ENCODE peak calls at places on chromosomes 3 and 15, in four cellular contexts. L is GM12892, O is HepG2, I is H1. J is an unnamed sample.

GRCh38 chr3:78878011-78878410 is 889.8 kb downstream of the ROBO1 start:
- DNase-seq in I (no peak), O (no peak), L (no peak), J (no peak)

GRCh38 chr15:90132437-90132836 is 30.2 kb upstream of the IDH2 start:
- DNase-seq in I (no peak), L (no peak), O (no peak), J (no peak)

GRCh38 chr3:48493203-48493501 is 10.8 kb downstream of the SHISA5 start:
- DNase-seq in L (no peak), I (no peak), O (no peak), J (no peak)

GRCh38 chr3:111989061-111989678 is 9.6 kb upstream of the TAGLN3 start:
- DNase-seq in L (no peak), I (no peak), O (peak; percentile 53), J (no peak)

GRCh38 chr3:47433796-47434195 is 41.9 kb downstream of the SCAP start:
- DNase-seq in I (no peak), L (no peak), O (no peak), J (no peak)

GRCh38 chr3:189845069-189845468 is 213.9 kb downstream of the TP63 start:
- DNase-seq in L (no peak), O (no peak), I (no peak), J (no peak)

GRCh38 chr3:187208159-187208558 is 10.9 kb downstream of the RTP1 start:
- DNase-seq in L (no peak), I (no peak), O (no peak), J (no peak)

GRCh38 chr3:30488070-30488756 is 118.2 kb upstream of the TGFBR2 start:
- DNase-seq in L (no peak), O (no peak), I (no peak), J (no peak)

GRCh38 chr3:146117406-146118285 is 43.3 kb downstream of the PLOD2 start:
- DNase-seq in L (no peak), O (no peak), I (no peak), J (no peak)

GRCh38 chr15:86735244-86736040 is 655.8 kb downstream of the AGBL1 start:
- DNase-seq in I (no peak), O (no peak), L (no peak), J (no peak)

GRCh38 chr3:57961177-57961827 is 46.9 kb upstream of the FLNB start:
- DNase-seq in I (no peak), L (no peak), O (peak; percentile 94), J (no peak)

GRCh38 chr3:56119575-56120349 is 348.5 kb downstream of the ERC2 start:
- DNase-seq in I (no peak), L (no peak), O (no peak), J (no peak)

GRCh38 chr3:172506094-172506493 is 17.1 kb downstream of the TNFSF10 start:
- DNase-seq in I (no peak), L (no peak), O (no peak), J (no peak)

GRCh38 chr3:119518026-119518425 is 19.7 kb downstream of the TIMMDC1 start:
- DNase-seq in O (no peak), I (no peak), L (no peak), J (no peak)

GRCh38 chr3:15120986-15121385 is 22.0 kb upstream of the RBSN start:
- DNase-seq in I (no peak), O (no peak), L (no peak), J (no peak)

GRCh38 chr15:64883097-64883581 is 28.6 kb upstream of the ANKDD1A start:
- DNase-seq in I (no peak), L (peak; percentile 45), O (no peak), J (peak; percentile 44)

GRCh38 chr3:33077976-33078375 is 19.0 kb downstream of the GLB1 start:
- DNase-seq in I (no peak), L (no peak), O (no peak), J (no peak)

GRCh38 chr3:27317096-27317495 is 52.1 kb downstream of the NEK10 start:
- DNase-seq in I (no peak), O (peak; percentile 87), L (no peak), J (no peak)

GRCh38 chr15:69825941-69826817 is 271.5 kb downstream of the TLE3 start:
- DNase-seq in L (no peak), I (no peak), O (no peak), J (no peak)

GRCh38 chr3:23601020-23601822 is 204.5 kb upstream of the UBE2E1 start:
- DNase-seq in O (no peak), L (no peak), I (no peak), J (no peak)

GRCh38 chr3:128343287-128344045 is 123.2 kb downstream of the DNAJB8 start:
- DNase-seq in O (peak; percentile 90), L (no peak), I (no peak), J (no peak)

GRCh38 chr3:147881933-147882332 is 472.8 kb downstream of the ZIC1 start:
- DNase-seq in I (no peak), O (no peak), L (no peak), J (no peak)

DNA sequence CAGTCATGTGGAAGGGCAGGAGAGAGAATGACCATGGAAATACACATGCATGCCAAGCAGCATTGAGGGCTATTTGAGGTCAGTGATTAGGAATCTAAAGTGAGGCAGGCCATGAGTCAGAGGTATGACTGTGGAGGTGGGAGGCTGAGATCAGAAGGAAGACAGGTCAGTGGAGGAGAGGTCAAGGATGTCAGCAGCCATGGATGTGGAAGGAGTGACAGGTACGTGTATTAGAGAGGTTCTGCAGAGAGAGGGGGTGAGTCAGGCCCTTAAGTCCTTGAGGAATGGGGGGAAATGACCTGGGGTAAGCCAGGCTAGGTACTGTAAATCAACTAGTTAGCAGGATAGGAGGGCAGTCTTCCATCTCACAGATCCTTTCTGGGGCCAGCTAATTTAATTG is 166.6 kb downstream of the ANO10 start:
- DNase-seq in L (no peak), I (no peak), O (peak; percentile 52), J (no peak)
- TF ChIP-seq TAF1 in L (no peak), I (no peak), O (no peak), J (no peak)

DNA sequence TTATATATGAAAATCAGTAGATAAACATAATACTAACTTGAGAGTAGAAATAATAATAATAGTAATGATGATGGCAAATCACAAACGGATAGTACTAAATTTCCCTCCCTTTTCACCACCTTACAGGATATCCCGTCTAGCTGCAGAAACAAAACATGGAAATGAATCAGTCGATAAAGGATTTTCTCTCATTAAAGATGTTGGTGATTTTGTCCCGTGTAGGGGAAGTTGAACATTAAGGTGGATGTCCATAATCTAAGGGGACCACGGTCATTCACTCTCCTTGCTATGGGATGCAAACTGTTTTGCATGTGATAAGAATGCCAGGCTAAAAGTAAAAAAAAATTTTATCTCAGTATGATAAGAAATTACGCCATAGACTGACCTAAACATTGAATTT is 1027.7 kb upstream of the NR2F2 start:
- DNase-seq in O (no peak), I (no peak), L (no peak), J (no peak)
- TF ChIP-seq POLR2A in O (no peak), I (no peak), L (no peak), J (no peak)

DNA sequence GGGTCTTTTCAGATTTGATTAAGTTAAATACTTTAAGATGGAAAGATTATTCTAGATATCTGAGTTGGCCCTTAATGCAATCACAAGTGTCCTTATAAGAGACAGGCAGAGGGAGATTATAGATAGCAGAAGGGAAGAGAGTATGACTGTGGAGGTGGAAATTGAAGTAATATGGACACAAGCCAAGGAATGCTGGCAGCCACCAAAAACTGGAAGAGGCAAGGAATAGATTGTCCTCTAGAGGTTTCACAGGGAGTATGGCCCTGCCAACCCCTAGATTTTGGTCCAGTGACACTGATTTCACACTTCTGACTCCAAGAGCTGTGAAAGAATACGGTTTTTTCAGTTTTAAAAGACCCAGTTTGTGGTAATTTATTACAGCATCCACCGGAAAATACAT is 1498.7 kb upstream of the CADM2 start:
- DNase-seq in I (no peak), L (no peak), O (no peak), J (no peak)
- TF ChIP-seq TAF1 in I (no peak), L (no peak), O (no peak), J (no peak)

DNA sequence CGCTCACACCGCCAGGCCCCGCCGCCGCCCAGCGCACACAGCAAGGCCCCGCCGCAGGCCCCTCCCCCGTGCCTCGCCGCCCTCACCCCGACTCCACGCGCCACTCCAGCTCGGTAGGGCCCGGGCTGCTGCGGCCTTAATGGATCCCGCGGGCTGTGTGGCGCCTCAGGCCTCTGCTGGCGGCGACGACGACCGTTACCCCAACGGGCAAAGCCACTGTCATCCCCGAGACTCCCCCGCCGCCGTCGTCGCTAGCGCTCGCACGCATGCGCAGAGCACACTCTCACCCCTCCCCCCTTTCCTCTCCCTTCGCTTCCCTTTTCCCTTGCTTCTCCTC is at the start of gene MSL2:
- DNase-seq in L (no peak), I (no peak), O (no peak), J (no peak)
- TF ChIP-seq POLR2A in L (peak; percentile 68), I (no peak), O (peak; percentile 2), J (peak; percentile 85)